ENCODE peak calls at places on chromosome 11, in six cellular contexts. J is GM19239; O is HFFc6; F is activated CD8-positive, alpha-beta memory T cell treated with anti-CD3 and anti-CD28 coated beads, Interleukin-2, amount 10 ng/mL, durations not matched to agents 7 days and 5 days; Y is activated CD4-positive, alpha-beta T cell treated with anti-CD3 and anti-CD28 coated beads, Interleukin-2, amount 10 ng/mL, durations not matched to agents 7 days and 5 days; G is glutamatergic neuron. P is an unnamed sample.

GRCh38 chr11:101721270-101721669 is 137.5 kb upstream of the TRPC6 start:
- DNase-seq in G (no peak), J (no peak), F (no peak), Y (no peak), O (no peak), P (no peak)

GRCh38 chr11:74936087-74936486 is 12.8 kb downstream of the XRRA1 start:
- DNase-seq in F (no peak), G (no peak), Y (no peak), J (no peak), O (no peak), P (no peak)

GRCh38 chr11:108035690-108036089 is 27.0 kb downstream of the CUL5 start:
- DNase-seq in J (no peak), O (no peak), G (no peak), Y (no peak), F (no peak), P (no peak)

GRCh38 chr11:1196516-1197391 is 26.1 kb upstream of the MUC5B start:
- DNase-seq in Y (no peak), F (no peak), J (no peak), G (no peak), O (no peak), P (peak)

GRCh38 chr11:75434886-75435570 is 2.0 kb upstream of the KLHL35 start:
- DNase-seq in J (no peak), G (no peak), O (no peak), F (no peak), Y (no peak), P (no peak)

GRCh38 chr11:116171271-116172140 is 601.3 kb downstream of the BUD13 start:
- DNase-seq in J (no peak), G (no peak), F (no peak), Y (peak), O (no peak), P (no peak)

GRCh38 chr11:43830928-43831440 is 49.6 kb upstream of the ALKBH3 start:
- DNase-seq in O (peak), Y (peak), J (no peak), F (peak), G (no peak), P (no peak)

GRCh38 chr11:87740513-87740912 is 434.7 kb downstream of the RAB38 start:
- DNase-seq in Y (no peak), F (no peak), G (no peak), J (no peak), O (no peak), P (no peak)

GRCh38 chr11:61880050-61880449 is 11.3 kb downstream of the FADS3 start:
- DNase-seq in J (no peak), O (no peak), F (no peak), G (no peak), Y (no peak), P (no peak)

GRCh38 chr11:37353192-37353591 is 755.2 kb upstream of the RAG2 start:
- DNase-seq in Y (no peak), G (no peak), O (no peak), J (no peak), F (no peak), P (no peak)

GRCh38 chr11:130528862-130529261 is 80.4 kb downstream of the ADAMTS15 start:
- DNase-seq in O (no peak), J (no peak), Y (no peak), F (no peak), G (no peak), P (no peak)

GRCh38 chr11:121237686-121238658 is 54.6 kb upstream of the SC5D start:
- DNase-seq in J (no peak), Y (no peak), F (peak), O (peak), G (no peak), P (no peak)

GRCh38 chr11:9280655-9281301 is 15.6 kb upstream of the DENND5A start:
- DNase-seq in F (peak), G (no peak), Y (peak), O (no peak), J (peak), P (no peak)

GRCh38 chr11:45665933-45666647 is 668 bp upstream of the CHST1 start:
- DNase-seq in F (no peak), J (no peak), G (no peak), O (no peak), Y (no peak), P (no peak)

GRCh38 chr11:77370217-77370616 is 68.7 kb upstream of the GDPD4 start:
- DNase-seq in Y (no peak), F (no peak), G (no peak), O (no peak), J (no peak), P (no peak)

GRCh38 chr11:75346912-75347647 is 4.4 kb downstream of the ARRB1 start:
- DNase-seq in O (peak), J (no peak), F (no peak), G (no peak), Y (no peak), P (no peak)

GRCh38 chr11:75269367-75269660 is 28.7 kb downstream of the TPBGL start:
- DNase-seq in F (no peak), J (no peak), O (no peak), Y (no peak), G (no peak), P (no peak)

GRCh38 chr11:17496406-17496805 is 19.8 kb upstream of the ABCC8 start:
- DNase-seq in J (no peak), O (no peak), G (no peak), Y (no peak), F (no peak), P (no peak)

GRCh38 chr11:27722117-27722844 is 22.0 kb upstream of the BDNF start:
- DNase-seq in Y (no peak), O (peak), J (no peak), F (no peak), G (peak), P (peak)